ENCODE peak calls at places on chromosomes 16 and 17, in four cellular contexts. G is ACHN, N is substantia nigra, T is Peyer's patch. E is an unnamed sample.

GRCh38 chr17:58822148-58823050 is 66.7 kb downstream of the PPM1E start:
- DNase-seq in G (no peak), T (no peak), N (no peak), E (peak; percentile 16)

GRCh38 chr17:27868565-27868964 is 24.6 kb downstream of the LYRM9 start:
- DNase-seq in N (no peak), G (no peak), T (no peak), E (no peak)

GRCh38 chr17:83145831-83146230 is 66.4 kb downstream of the METRNL start:
- DNase-seq in N (no peak), T (no peak), G (no peak), E (no peak)

GRCh38 chr16:84406006-84406963 is 37.9 kb downstream of the ATP2C2 start:
- DNase-seq in T (no peak), G (no peak), N (peak; percentile 78), E (peak; percentile 94)

GRCh38 chr17:83018658-83019193 is 60.7 kb upstream of the METRNL start:
- DNase-seq in G (no peak), T (no peak), N (no peak), E (no peak)

GRCh38 chr17:79985361-79985760 is 50.3 kb downstream of the TBC1D16 start:
- DNase-seq in G (no peak), T (no peak), N (no peak), E (no peak)

GRCh38 chr17:4247361-4247980 is 16.3 kb downstream of the ANKFY1 start:
- DNase-seq in T (no peak), G (no peak), N (no peak), E (no peak)

GRCh38 chr16:55035037-55035436 is 104.4 kb downstream of the IRX5 start:
- DNase-seq in N (peak; percentile 2), G (peak; percentile 52), T (no peak), E (no peak)

GRCh38 chr16:54805648-54806047 is 125.0 kb upstream of the IRX5 start:
- DNase-seq in N (no peak), T (no peak), G (no peak), E (no peak)

E was measured in globus pallidus.